ENCODE peak calls at places on chromosomes 6 and 20, in six cellular contexts. M, O, Q, G, T and C are unnamed samples.

GRCh38 chr6:357261-357790 is 34.2 kb upstream of the IRF4 start:
- DNase-seq in T (no peak), G (no peak), O (no peak), M (no peak), Q (no peak), C (no peak)

GRCh38 chr20:59010321-59010994 is 3.4 kb upstream of the CTSZ start:
- DNase-seq in T (no peak), Q (peak; percentile 61), M (no peak), O (no peak), G (peak; percentile 19), C (no peak)

GRCh38 chr20:16096756-16097326 is 476.4 kb downstream of the KIF16B start:
- DNase-seq in Q (peak; percentile 75), G (no peak), M (no peak), T (no peak), O (no peak), C (no peak)

GRCh38 chr20:48538058-48538825 is 289.6 kb downstream of the PREX1 start:
- DNase-seq in O (no peak), G (peak; percentile 59), Q (peak; percentile 97), M (peak; percentile 94), T (no peak), C (no peak)

GRCh38 chr6:55108469-55109130 is 65.7 kb upstream of the HCRTR2 start:
- DNase-seq in Q (no peak), T (no peak), O (no peak), M (no peak), G (no peak), C (peak; percentile 80)

GRCh38 chr20:57260959-57261357 is 5.5 kb downstream of the BMP7 start:
- DNase-seq in Q (no peak), G (no peak), M (peak; percentile 17), O (no peak), T (no peak), C (no peak)

GRCh38 chr6:33208089-33208967 is at the start of gene RING1:
- DNase-seq in G (peak; percentile 77), O (peak; percentile 96), Q (peak; percentile 75), M (peak; percentile 72), T (peak; percentile 87), C (no peak)

GRCh38 chr6:160391419-160392116 is 43.4 kb downstream of the SLC22A3 start:
- DNase-seq in M (peak; percentile 90), G (peak; percentile 25), O (no peak), T (no peak), Q (peak; percentile 77), C (no peak)

GRCh38 chr6:31037169-31037568 is 26.9 kb downstream of the MUC22 start:
- DNase-seq in O (no peak), Q (no peak), T (no peak), M (no peak), G (no peak), C (no peak)

GRCh38 chr6:158969148-158969547 is 30.9 kb downstream of the RSPH3 start:
- DNase-seq in G (peak; percentile 6), Q (no peak), M (no peak), T (no peak), O (no peak), C (no peak)

GRCh38 chr20:47610247-47610944 is 108.7 kb downstream of the NCOA3 start:
- DNase-seq in G (peak; percentile 88), O (no peak), Q (peak; percentile 88), T (peak; percentile 24), M (peak; percentile 96), C (no peak)

GRCh38 chr6:906920-907319 is 214.0 kb upstream of the EXOC2 start:
- DNase-seq in Q (no peak), G (peak; percentile 88), O (no peak), M (peak; percentile 76), T (no peak), C (no peak)

GRCh38 chr6:111639266-111639665 is 33.6 kb upstream of the TRAF3IP2 start:
- DNase-seq in O (no peak), T (no peak), G (no peak), Q (no peak), M (no peak), C (no peak)

GRCh38 chr20:34583524-34583923 is 25.0 kb downstream of the MAP1LC3A start:
- DNase-seq in M (no peak), O (no peak), T (no peak), Q (no peak), G (no peak), C (no peak)

GRCh38 chr6:139373928-139374356 is 506 bp downstream of the CITED2 start:
- DNase-seq in O (no peak), G (no peak), M (no peak), Q (no peak), T (no peak), C (no peak)

GRCh38 chr20:23585808-23586734 is 17.8 kb upstream of the CST9L start:
- DNase-seq in T (no peak), M (no peak), Q (peak; percentile 62), O (no peak), G (no peak), C (no peak)

GRCh38 chr6:2809015-2809414 is 32.6 kb downstream of the SERPINB1 start:
- DNase-seq in Q (no peak), T (no peak), M (no peak), O (no peak), G (no peak), C (no peak)

GRCh38 chr20:50191566-50192363 is 1.1 kb downstream of the CEBPB start:
- DNase-seq in M (peak; percentile 63), Q (peak; percentile 58), T (peak; percentile 39), G (peak; percentile 56), O (peak; percentile 51), C (no peak)

GRCh38 chr6:44058617-44059358 is 68.5 kb downstream of the MRPL14 start:
- DNase-seq in O (peak; percentile 69), Q (peak; percentile 100), M (peak; percentile 100), T (no peak), G (peak; percentile 99), C (no peak)

GRCh38 chr20:24915440-24915839 is 33.6 kb upstream of the CST7 start:
- DNase-seq in Q (no peak), M (no peak), T (no peak), G (no peak), O (no peak), C (no peak)

GRCh38 chr6:33759887-33760629 is 13.4 kb upstream of the IP6K3 start:
- DNase-seq in O (no peak), M (no peak), Q (no peak), G (no peak), T (no peak), C (no peak)

GRCh38 chr6:16712250-16712930 is 48.9 kb downstream of the ATXN1 start:
- DNase-seq in G (no peak), T (no peak), M (peak; percentile 51), Q (no peak), O (no peak), C (no peak)

GRCh38 chr6:9405369-9405768 is 970.0 kb upstream of the SLC35B3 start:
- DNase-seq in T (no peak), M (peak; percentile 70), Q (peak; percentile 82), O (no peak), G (peak; percentile 89), C (no peak)

GRCh38 chr6:26311012-26311384 is 54.0 kb upstream of the BTN3A2 start:
- DNase-seq in G (peak; percentile 61), Q (peak; percentile 78), M (peak; percentile 50), T (no peak), O (no peak), C (no peak)

GRCh38 chr6:43742285-43742684 is 27.7 kb upstream of the VEGFA start:
- DNase-seq in Q (no peak), M (no peak), O (no peak), G (no peak), T (no peak), C (no peak)

GRCh38 chr6:13527669-13528051 is 40.3 kb upstream of the GFOD1 start:
- DNase-seq in Q (no peak), T (no peak), M (no peak), G (no peak), O (no peak), C (no peak)

GRCh38 chr6:21522773-21523490 is 70.6 kb upstream of the SOX4 start:
- DNase-seq in G (no peak), Q (no peak), T (no peak), O (no peak), M (no peak), C (no peak)

GRCh38 chr6:3506751-3507388 is 50.0 kb upstream of the SLC22A23 start:
- DNase-seq in T (no peak), O (no peak), G (no peak), M (peak; percentile 90), Q (peak; percentile 8), C (no peak)

GRCh38 chr20:31967830-31968249 is at the start of gene XKR7:
- DNase-seq in M (no peak), O (no peak), Q (no peak), G (no peak), T (no peak), C (no peak)

GRCh38 chr20:49318430-49319203 is 40.8 kb upstream of the ZNFX1 start:
- DNase-seq in G (no peak), O (no peak), T (no peak), Q (no peak), M (no peak), C (no peak)

GRCh38 chr6:164917211-164917610 is 392.2 kb downstream of the C6orf118 start:
- DNase-seq in O (no peak), Q (no peak), T (no peak), G (no peak), M (no peak), C (no peak)